ENCODE peak calls at places on chromosomes 5 and 9, in nine cellular contexts. D is MM.1S, S is GM23338, X is HCT116, T is neural progenitor cell, H is PC-3, Y is hepatocyte, B is GM23248, F is SK-N-SH. I is an unnamed sample.

GRCh38 chr5:130571076-130571475 is 594.0 kb downstream of the HINT1 start:
- DNase-seq in D (no peak), S (no peak), X (no peak), T (no peak), H (peak), Y (no peak), B (no peak), F (no peak), I (no peak)

GRCh38 chr5:52760695-52761366 is 26.9 kb upstream of the ITGA1 start:
- DNase-seq in D (no peak), S (no peak), X (no peak), T (no peak), H (no peak), Y (no peak), B (no peak), F (no peak), I (no peak)

GRCh38 chr9:41229408-41230401 is 40.6 kb upstream of the ZNG1F start:
- DNase-seq in D (no peak), S (peak), X (no peak), T (peak), H (no peak), Y (peak), B (peak), F (peak), I (peak)

GRCh38 chr5:147259837-147260236 is 25.0 kb downstream of the STK32A start:
- DNase-seq in D (no peak), S (no peak), X (no peak), T (no peak), H (no peak), Y (no peak), B (no peak), F (no peak), I (no peak)

GRCh38 chr5:177478711-177479646 is 5.5 kb upstream of the DBN1 start:
- DNase-seq in D (no peak), S (no peak), X (no peak), T (no peak), H (no peak), Y (peak), B (peak), F (peak), I (no peak)

GRCh38 chr5:13354611-13355010 is 589.9 kb downstream of the DNAH5 start:
- DNase-seq in D (no peak), S (no peak), X (no peak), T (no peak), H (peak), Y (no peak), B (no peak), F (no peak), I (no peak)

GRCh38 chr5:158621381-158621780 is 478.3 kb downstream of the EBF1 start:
- DNase-seq in D (no peak), S (no peak), X (no peak), T (no peak), H (no peak), Y (no peak), B (no peak), F (no peak), I (no peak)

GRCh38 chr5:175842947-175843793 is 28.2 kb upstream of the CPLX2 start:
- DNase-seq in D (no peak), S (no peak), X (no peak), T (peak), H (peak), Y (peak), B (peak), F (peak), I (no peak)

GRCh38 chr9:95778957-95779356 is 96.5 kb upstream of the ERCC6L2 start:
- DNase-seq in D (no peak), S (no peak), X (no peak), T (no peak), H (no peak), Y (no peak), B (peak), F (no peak), I (no peak)

GRCh38 chr9:112764344-112764743 is 13.8 kb downstream of the SNX30 start:
- DNase-seq in D (no peak), S (no peak), X (no peak), T (peak), H (no peak), Y (peak), B (peak), F (no peak), I (no peak)

GRCh38 chr9:129245276-129245675 is 67.2 kb upstream of the IER5L start:
- DNase-seq in D (no peak), S (no peak), X (no peak), T (no peak), H (no peak), Y (no peak), B (peak), F (no peak), I (no peak)

GRCh38 chr5:163433271-163433670 is 4.1 kb upstream of the CCNG1 start:
- DNase-seq in D (no peak), S (no peak), X (no peak), T (peak), H (no peak), Y (no peak), B (no peak), F (no peak), I (no peak)

GRCh38 chr9:77019010-77019809 is at the start of gene FOXB2:
- DNase-seq in D (no peak), S (peak), X (no peak), T (peak), H (no peak), Y (no peak), B (no peak), F (peak), I (no peak)

GRCh38 chr9:77019810-77020437 is 469 bp downstream of the FOXB2 start:
- DNase-seq in D (no peak), S (no peak), X (no peak), T (peak), H (no peak), Y (no peak), B (no peak), F (no peak), I (no peak)

GRCh38 chr9:77021928-77022782 is 2.7 kb downstream of the FOXB2 start:
- DNase-seq in D (no peak), S (peak), X (no peak), T (peak), H (no peak), Y (no peak), B (no peak), F (peak), I (no peak)

GRCh38 chr9:77021289-77021927 is 2.0 kb downstream of the FOXB2 start:
- DNase-seq in D (no peak), S (no peak), X (no peak), T (peak), H (no peak), Y (no peak), B (no peak), F (peak), I (no peak)

GRCh38 chr9:77020438-77021264 is 1.2 kb downstream of the FOXB2 start:
- DNase-seq in D (no peak), S (peak), X (no peak), T (peak), H (no peak), Y (no peak), B (peak), F (peak), I (no peak)
- H3K4me2 ChIP-seq in D (no peak), S (peak), X (no peak), T (peak), H (no peak), Y (peak), B (no peak), F (no peak), I (no peak)

GRCh38 chr5:139974661-139975060 is 68.4 kb downstream of the NRG2 start:
- DNase-seq in D (no peak), S (peak), X (no peak), T (peak), H (no peak), Y (no peak), B (no peak), F (no peak), I (no peak)
- TF ChIP-seq EZH2phosphoT487 in D (no peak), S (no peak), X (no peak), T (no peak), H (no peak), Y (no peak), B (no peak), F (no peak), I (no peak)

DNA sequence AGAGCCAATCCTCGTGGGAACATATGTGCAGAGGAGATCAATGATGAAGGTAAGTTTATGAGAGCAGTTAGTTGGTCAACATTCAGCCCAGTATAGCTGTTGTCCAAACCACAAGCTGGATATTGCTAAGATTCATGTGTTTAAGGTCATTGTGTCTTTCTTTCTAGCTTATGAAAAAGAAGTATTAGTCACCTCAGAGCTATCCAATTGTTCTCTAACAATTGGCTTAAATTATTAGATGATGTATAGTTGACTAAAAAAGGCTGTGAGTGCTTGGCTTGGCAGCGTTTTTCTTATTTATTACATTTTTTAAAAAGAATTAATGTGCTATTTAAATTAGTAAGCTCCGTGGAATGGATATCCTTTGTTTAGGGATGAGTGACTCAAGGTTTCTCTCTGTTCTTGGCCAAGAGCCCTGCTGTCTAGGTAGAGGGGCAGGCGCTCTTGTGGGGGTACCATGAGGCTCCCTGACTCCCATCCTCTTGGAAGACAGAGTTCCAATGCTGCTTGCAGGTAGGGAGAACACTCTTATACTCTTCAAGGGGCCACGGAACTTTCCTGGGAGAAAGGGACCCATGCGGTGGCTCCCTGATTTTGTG is 487.4 kb downstream of the IRX1 start:
- DNase-seq in D (no peak), S (no peak), X (no peak), T (no peak), H (no peak), Y (no peak), B (no peak), F (no peak), I (no peak)
- H3K4me2 ChIP-seq in D (no peak), S (no peak), X (no peak), T (no peak), H (no peak), Y (no peak), B (no peak), F (no peak), I (no peak)

DNA sequence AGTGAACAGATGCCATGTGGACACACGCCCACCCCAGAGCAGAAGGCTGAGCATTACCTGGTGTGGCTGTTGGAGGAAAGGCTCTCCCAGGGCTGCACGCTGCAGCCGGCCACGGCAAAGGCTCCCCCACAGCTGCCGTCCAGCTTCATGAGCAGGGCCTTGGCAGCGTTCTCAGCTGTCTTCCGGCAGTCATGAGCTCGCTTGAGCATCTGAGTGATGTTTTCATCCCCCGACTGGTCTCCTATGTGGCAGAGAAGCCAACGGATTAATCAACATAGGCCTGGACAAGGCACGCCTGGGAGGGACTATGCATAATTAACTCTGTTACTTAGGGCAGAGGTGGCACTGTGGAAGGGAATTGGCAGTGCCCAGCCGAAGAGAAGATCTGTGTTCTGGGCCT is 87.3 kb downstream of the DCP2 start:
- DNase-seq in D (no peak), S (no peak), X (no peak), T (no peak), H (no peak), Y (no peak), B (no peak), F (no peak), I (no peak)
- TF ChIP-seq EZH2phosphoT487 in D (no peak), S (no peak), X (no peak), T (no peak), H (no peak), Y (no peak), B (no peak), F (no peak), I (no peak)

GRCh38 chr9:134935056-134936020 is 17.6 kb upstream of the FCN1 start:
- DNase-seq in D (no peak), S (no peak), X (no peak), T (peak), H (no peak), Y (no peak), B (no peak), F (no peak), I (no peak)
- H3K4me2 ChIP-seq in D (no peak), S (no peak), X (no peak), T (peak), H (no peak), Y (no peak), B (no peak), F (no peak), I (peak)

DNA sequence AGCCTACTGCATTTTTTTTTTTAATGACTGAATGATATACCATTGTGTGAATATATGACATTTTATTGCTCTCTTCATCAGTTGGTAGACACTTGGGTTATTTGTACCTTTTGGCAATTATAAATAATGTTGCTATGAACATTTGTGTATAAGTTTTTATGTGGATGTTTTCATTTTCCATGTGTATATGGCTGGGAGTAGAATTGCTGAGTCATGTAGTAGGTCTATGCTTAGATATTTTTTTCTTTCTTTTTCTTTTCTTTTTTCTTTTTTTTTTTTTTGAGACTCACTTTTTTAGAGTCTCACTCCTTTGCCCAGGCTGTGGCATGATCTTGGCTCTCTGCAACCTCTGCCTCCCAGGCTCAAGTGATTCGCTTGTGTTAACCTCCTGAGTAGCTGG is 32.9 kb upstream of the FAM120AOS start:
- DNase-seq in D (no peak), S (no peak), X (no peak), T (no peak), H (no peak), Y (no peak), B (peak), F (no peak), I (no peak)
- TF ChIP-seq EZH2phosphoT487 in D (no peak), S (no peak), X (no peak), T (no peak), H (no peak), Y (no peak), B (no peak), F (no peak), I (no peak)

DNA sequence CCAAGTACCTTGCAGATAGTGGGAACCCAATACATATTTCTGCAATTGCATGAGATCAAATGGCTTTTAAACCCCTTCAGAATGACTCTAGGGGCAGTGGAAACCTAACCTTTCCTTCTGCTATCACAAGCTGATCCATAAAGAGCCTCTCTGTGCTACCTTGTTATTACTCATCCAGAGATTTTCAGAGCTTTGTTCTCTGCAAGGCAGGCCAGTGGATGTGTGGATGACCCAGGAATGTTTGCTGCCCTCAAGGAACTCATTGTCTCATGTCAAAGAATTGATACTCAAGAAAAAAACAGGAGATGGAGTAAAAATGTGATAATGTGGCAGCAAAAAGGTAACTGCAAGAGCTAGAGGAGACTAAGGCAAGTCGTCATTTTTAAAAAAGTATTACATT is 164.1 kb downstream of the HMHB1 start:
- DNase-seq in D (no peak), S (no peak), X (no peak), T (no peak), H (peak), Y (no peak), B (peak), F (no peak), I (no peak)
- H3K4me2 ChIP-seq in D (no peak), S (no peak), X (no peak), T (no peak), H (no peak), Y (no peak), B (no peak), F (no peak), I (no peak)

I was measured in OCI-LY7.